ENCODE peak calls at places on chromosomes 12 and 14, in four cellular contexts. B is GM23248, E is fibroblast of lung, X is OCI-LY7. N is an unnamed sample.

GRCh38 chr14:20215196-20215595 is 8.3 kb upstream of the OR11H6 start:
- DNase-seq in B (peak), E (no peak), X (no peak), N (no peak)

GRCh38 chr12:21559855-21560569 is 33.9 kb downstream of the SPX start:
- DNase-seq in B (peak), E (peak), X (no peak), N (peak)

GRCh38 chr12:2413999-2414792 is 361.4 kb downstream of the CACNA1C start:
- DNase-seq in B (no peak), E (no peak), X (no peak), N (no peak)

GRCh38 chr12:8629486-8630033 is 16.9 kb upstream of the AICDA start:
- DNase-seq in B (peak), E (no peak), X (peak), N (no peak)

GRCh38 chr14:60777856-60778578 is 43.5 kb downstream of the MNAT1 start:
- DNase-seq in B (peak), E (peak), X (no peak), N (peak)

GRCh38 chr12:124709722-124710656 is 142.6 kb upstream of the NCOR2 start:
- DNase-seq in B (peak), E (peak), X (no peak), N (peak)

GRCh38 chr12:46339051-46339450 is 33.5 kb downstream of the SLC38A2 start:
- DNase-seq in B (no peak), E (no peak), X (no peak), N (no peak)

GRCh38 chr14:85415015-85415712 is 114.8 kb upstream of the FLRT2 start:
- DNase-seq in B (peak), E (peak), X (no peak), N (peak)

GRCh38 chr12:96989916-96990315 is 82.9 kb downstream of the NEDD1 start:
- DNase-seq in B (peak), E (no peak), X (peak), N (no peak)

DNA sequence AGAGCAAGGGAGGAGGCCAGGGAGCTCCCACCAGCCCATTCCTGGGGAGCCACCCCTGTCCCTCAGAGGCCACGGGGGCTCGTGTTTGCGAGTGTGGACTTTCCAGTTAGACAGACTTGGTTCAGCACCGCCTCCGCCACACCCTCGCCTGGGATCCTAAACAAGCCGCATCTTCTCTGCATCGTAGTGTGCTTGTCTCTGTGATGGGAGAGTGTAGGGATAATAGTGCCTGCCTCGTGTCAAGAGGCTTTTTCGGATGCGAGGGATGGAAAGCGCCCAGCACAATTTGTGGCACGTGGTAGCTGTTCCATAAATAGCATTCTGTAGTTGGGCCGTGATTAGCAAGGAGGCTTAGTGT is 1.3 kb upstream of the PPP1R13B start:
- DNase-seq in B (no peak), E (no peak), X (no peak), N (no peak)
- H2AFZ ChIP-seq in B (peak), E (no peak), X (no peak), N (peak)

DNA sequence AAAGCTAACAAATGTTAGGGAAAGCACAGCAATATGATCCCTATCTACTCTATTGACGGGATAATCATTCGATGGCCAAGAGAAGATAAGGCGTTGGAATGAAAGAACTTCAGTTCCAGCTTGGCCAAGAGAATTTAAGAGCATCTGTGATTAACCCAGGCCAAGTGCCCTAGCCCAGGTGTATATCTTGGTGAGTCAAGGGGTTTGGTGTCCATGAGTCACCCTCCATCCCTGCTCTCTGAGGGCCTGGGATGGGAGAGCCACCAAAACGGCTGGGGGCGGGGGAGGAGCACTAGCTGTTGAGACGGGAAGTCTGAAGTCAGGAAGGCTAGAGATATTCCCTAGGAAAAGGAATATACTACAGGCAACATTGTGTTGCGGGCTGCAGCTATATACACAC is 13.0 kb downstream of the TBPL2 start:
- DNase-seq in B (peak), E (no peak), X (no peak), N (no peak)
- H2AFZ ChIP-seq in B (no peak), E (no peak), X (no peak), N (no peak)

DNA sequence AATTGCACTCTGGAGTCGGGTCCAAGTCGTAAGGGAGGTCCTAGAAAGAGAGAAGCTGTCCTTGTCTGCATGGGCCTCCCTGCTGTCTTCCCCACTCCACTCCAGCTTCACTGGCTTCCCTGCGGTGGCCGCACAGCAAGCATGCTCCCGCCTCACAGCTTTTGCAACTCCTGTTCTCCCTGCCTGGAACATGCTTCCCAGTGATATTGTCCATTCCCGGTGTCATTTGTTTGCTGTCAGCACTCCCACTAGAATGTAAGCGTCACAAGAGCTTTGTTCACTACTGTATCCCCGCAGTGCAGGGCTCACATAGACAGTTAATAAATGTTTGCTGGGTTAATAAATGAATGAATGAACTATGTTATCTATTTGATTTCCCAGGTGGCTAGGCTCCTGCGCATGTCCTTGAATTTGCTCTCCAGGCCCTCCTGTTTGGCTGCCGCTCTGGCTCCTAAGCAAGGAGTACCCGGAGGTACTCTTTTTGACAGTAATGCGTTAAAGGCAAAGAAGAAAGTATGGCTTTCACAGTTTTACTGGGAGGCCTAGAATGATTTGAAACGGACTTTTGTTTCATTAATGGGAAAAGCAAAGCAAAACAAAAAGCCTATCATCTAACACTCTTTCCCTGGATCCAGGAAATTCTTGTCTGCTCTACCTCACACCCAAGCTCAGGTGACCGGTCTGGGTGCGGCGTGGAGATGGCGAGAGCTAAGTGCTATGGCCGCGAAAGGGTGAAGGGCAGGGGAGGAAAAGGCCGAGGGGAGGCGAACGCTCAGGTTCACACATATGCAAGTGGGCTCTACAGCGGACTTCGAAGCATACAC is 6.2 kb upstream of the SLC7A7 start:
- DNase-seq in B (peak), E (no peak), X (no peak), N (no peak)
- H2AFZ ChIP-seq in B (no peak), E (no peak), X (no peak), N (peak)

DNA sequence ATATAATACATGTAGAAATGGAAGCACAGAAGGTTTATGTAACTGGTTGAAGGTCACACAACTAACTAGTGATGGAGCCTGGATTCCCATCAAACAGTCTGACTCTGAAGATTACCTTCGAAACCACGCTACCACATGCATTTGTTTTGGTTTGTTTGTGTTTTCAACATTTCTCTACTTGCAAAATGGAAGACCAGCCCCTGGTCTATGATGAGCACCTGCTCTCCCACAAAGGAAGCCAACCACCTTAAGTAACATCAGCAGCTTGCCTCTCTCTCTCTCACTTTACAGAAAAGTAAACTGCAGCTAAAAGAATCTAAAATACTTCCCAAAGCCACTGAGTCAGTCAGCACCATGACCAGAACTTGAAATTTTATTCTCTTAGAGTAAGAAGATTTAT is 186.9 kb upstream of the TMPO start:
- DNase-seq in B (no peak), E (no peak), X (no peak), N (no peak)
- H2AFZ ChIP-seq in B (no peak), E (no peak), X (peak), N (no peak)

GRCh38 chr14:76412501-76412900 is 36.6 kb downstream of the ESRRB start:
- DNase-seq in B (no peak), E (no peak), X (no peak), N (no peak)

GRCh38 chr14:76419399-76419798 is 43.5 kb downstream of the ESRRB start:
- DNase-seq in B (no peak), E (no peak), X (no peak), N (no peak)

GRCh38 chr14:76413106-76413961 is 37.4 kb downstream of the ESRRB start:
- DNase-seq in B (no peak), E (no peak), X (no peak), N (no peak)

GRCh38 chr14:76408877-76409276 is 32.9 kb downstream of the ESRRB start:
- DNase-seq in B (no peak), E (no peak), X (no peak), N (no peak)

GRCh38 chr14:76413962-76414665 is 38.2 kb downstream of the ESRRB start:
- DNase-seq in B (no peak), E (no peak), X (no peak), N (no peak)
- H2AFZ ChIP-seq in B (no peak), E (no peak), X (no peak), N (no peak)

N was measured in IMR-90.